ENCODE peak calls at places on chromosomes 13 and 19, in six cellular contexts. One of them, this sample, is unnamed.
A peak's percentile ranks its signal among the peaks of the same experiment; 100 is the strongest.

GRCh38 chr19:5470264-5470671 is 15.1 kb downstream of the ZNRF4 start:
- DNase-seq in IMR-90: no peak
- DNase-seq in C1 segment of cervical spinal cord: no peak
- DNase-seq in stimulated activated CD8-positive, alpha-beta memory T cell treated with anti-CD3 and anti-CD28 coated beads, Interleukin-15, amount 100 ng/mL, for 24 hours: no peak
- DNase-seq in NCI-H1436: no peak
- DNase-seq in kidney glomerular epithelial cell: no peak
- DNase-seq in this sample: no peak

GRCh38 chr19:7636691-7637373 is at the start of gene STXBP2:
- DNase-seq in IMR-90: no peak
- DNase-seq in C1 segment of cervical spinal cord: no peak
- DNase-seq in stimulated activated CD8-positive, alpha-beta memory T cell treated with anti-CD3 and anti-CD28 coated beads, Interleukin-15, amount 100 ng/mL, for 24 hours: peak; percentile 92
- DNase-seq in NCI-H1436: peak; percentile 79
- DNase-seq in kidney glomerular epithelial cell: peak; percentile 46
- DNase-seq in this sample: peak; percentile 15

GRCh38 chr19:14072535-14073231 is at the start of gene MISP3:
- DNase-seq in IMR-90: no peak
- DNase-seq in C1 segment of cervical spinal cord: no peak
- DNase-seq in stimulated activated CD8-positive, alpha-beta memory T cell treated with anti-CD3 and anti-CD28 coated beads, Interleukin-15, amount 100 ng/mL, for 24 hours: no peak
- DNase-seq in NCI-H1436: peak; percentile 27
- DNase-seq in kidney glomerular epithelial cell: no peak
- DNase-seq in this sample: no peak

GRCh38 chr13:48146122-48146521 is 51.2 kb upstream of the MED4 start:
- DNase-seq in IMR-90: no peak
- DNase-seq in C1 segment of cervical spinal cord: no peak
- DNase-seq in stimulated activated CD8-positive, alpha-beta memory T cell treated with anti-CD3 and anti-CD28 coated beads, Interleukin-15, amount 100 ng/mL, for 24 hours: no peak
- DNase-seq in NCI-H1436: no peak
- DNase-seq in kidney glomerular epithelial cell: no peak
- DNase-seq in this sample: no peak

GRCh38 chr19:5338661-5339469 is 1.7 kb downstream of the PTPRS start:
- DNase-seq in IMR-90: no peak
- DNase-seq in C1 segment of cervical spinal cord: no peak
- DNase-seq in stimulated activated CD8-positive, alpha-beta memory T cell treated with anti-CD3 and anti-CD28 coated beads, Interleukin-15, amount 100 ng/mL, for 24 hours: no peak
- DNase-seq in NCI-H1436: peak; percentile 65
- DNase-seq in kidney glomerular epithelial cell: no peak
- DNase-seq in this sample: no peak

GRCh38 chr19:51339313-51339686 is 2.6 kb downstream of the VSIG10L start:
- DNase-seq in IMR-90: no peak
- DNase-seq in C1 segment of cervical spinal cord: no peak
- DNase-seq in stimulated activated CD8-positive, alpha-beta memory T cell treated with anti-CD3 and anti-CD28 coated beads, Interleukin-15, amount 100 ng/mL, for 24 hours: no peak
- DNase-seq in NCI-H1436: peak; percentile 54
- DNase-seq in kidney glomerular epithelial cell: no peak
- DNase-seq in this sample: no peak

GRCh38 chr19:16380943-16381755 is 56.5 kb downstream of the KLF2 start:
- DNase-seq in IMR-90: no peak
- DNase-seq in C1 segment of cervical spinal cord: no peak
- DNase-seq in stimulated activated CD8-positive, alpha-beta memory T cell treated with anti-CD3 and anti-CD28 coated beads, Interleukin-15, amount 100 ng/mL, for 24 hours: no peak
- DNase-seq in NCI-H1436: no peak
- DNase-seq in kidney glomerular epithelial cell: no peak
- DNase-seq in this sample: no peak

GRCh38 chr19:51771369-51771768 is 10.4 kb downstream of the FPR2 start:
- DNase-seq in IMR-90: no peak
- DNase-seq in C1 segment of cervical spinal cord: no peak
- DNase-seq in stimulated activated CD8-positive, alpha-beta memory T cell treated with anti-CD3 and anti-CD28 coated beads, Interleukin-15, amount 100 ng/mL, for 24 hours: no peak
- DNase-seq in NCI-H1436: no peak
- DNase-seq in kidney glomerular epithelial cell: no peak
- DNase-seq in this sample: no peak

GRCh38 chr19:7779631-7780486 is 16.8 kb downstream of the CLEC4M start:
- DNase-seq in IMR-90: no peak
- DNase-seq in C1 segment of cervical spinal cord: no peak
- DNase-seq in stimulated activated CD8-positive, alpha-beta memory T cell treated with anti-CD3 and anti-CD28 coated beads, Interleukin-15, amount 100 ng/mL, for 24 hours: no peak
- DNase-seq in NCI-H1436: no peak
- DNase-seq in kidney glomerular epithelial cell: no peak
- DNase-seq in this sample: no peak

GRCh38 chr13:109704771-109705628 is 81.4 kb downstream of the IRS2 start:
- DNase-seq in IMR-90: no peak
- DNase-seq in C1 segment of cervical spinal cord: no peak
- DNase-seq in stimulated activated CD8-positive, alpha-beta memory T cell treated with anti-CD3 and anti-CD28 coated beads, Interleukin-15, amount 100 ng/mL, for 24 hours: no peak
- DNase-seq in NCI-H1436: no peak
- DNase-seq in kidney glomerular epithelial cell: no peak
- DNase-seq in this sample: no peak

GRCh38 chr19:1749373-1750342 is 3.6 kb upstream of the ONECUT3 start:
- DNase-seq in IMR-90: no peak
- DNase-seq in C1 segment of cervical spinal cord: no peak
- DNase-seq in stimulated activated CD8-positive, alpha-beta memory T cell treated with anti-CD3 and anti-CD28 coated beads, Interleukin-15, amount 100 ng/mL, for 24 hours: no peak
- DNase-seq in NCI-H1436: no peak
- DNase-seq in kidney glomerular epithelial cell: no peak
- DNase-seq in this sample: no peak

GRCh38 chr19:1942934-1943555 is 2.1 kb downstream of the CSNK1G2 start:
- DNase-seq in IMR-90: no peak
- DNase-seq in C1 segment of cervical spinal cord: no peak
- DNase-seq in stimulated activated CD8-positive, alpha-beta memory T cell treated with anti-CD3 and anti-CD28 coated beads, Interleukin-15, amount 100 ng/mL, for 24 hours: no peak
- DNase-seq in NCI-H1436: no peak
- DNase-seq in kidney glomerular epithelial cell: no peak
- DNase-seq in this sample: no peak

GRCh38 chr13:95624020-95624419 is 20.5 kb downstream of the DZIP1 start:
- DNase-seq in IMR-90: peak; percentile 64
- DNase-seq in C1 segment of cervical spinal cord: no peak
- DNase-seq in stimulated activated CD8-positive, alpha-beta memory T cell treated with anti-CD3 and anti-CD28 coated beads, Interleukin-15, amount 100 ng/mL, for 24 hours: no peak
- DNase-seq in NCI-H1436: peak; percentile 46
- DNase-seq in kidney glomerular epithelial cell: peak; percentile 45
- DNase-seq in this sample: no peak

GRCh38 chr19:57302727-57303401 is 17.4 kb upstream of the ZNF543 start:
- DNase-seq in IMR-90: no peak
- DNase-seq in C1 segment of cervical spinal cord: no peak
- DNase-seq in stimulated activated CD8-positive, alpha-beta memory T cell treated with anti-CD3 and anti-CD28 coated beads, Interleukin-15, amount 100 ng/mL, for 24 hours: no peak
- DNase-seq in NCI-H1436: no peak
- DNase-seq in kidney glomerular epithelial cell: no peak
- DNase-seq in this sample: no peak

GRCh38 chr19:16208847-16209246 is 11.1 kb downstream of the AP1M1 start:
- DNase-seq in IMR-90: no peak
- DNase-seq in C1 segment of cervical spinal cord: no peak
- DNase-seq in stimulated activated CD8-positive, alpha-beta memory T cell treated with anti-CD3 and anti-CD28 coated beads, Interleukin-15, amount 100 ng/mL, for 24 hours: no peak
- DNase-seq in NCI-H1436: no peak
- DNase-seq in kidney glomerular epithelial cell: no peak
- DNase-seq in this sample: no peak

GRCh38 chr13:110248449-110249143 is 58.4 kb downstream of the COL4A1 start:
- DNase-seq in IMR-90: no peak
- DNase-seq in C1 segment of cervical spinal cord: no peak
- DNase-seq in stimulated activated CD8-positive, alpha-beta memory T cell treated with anti-CD3 and anti-CD28 coated beads, Interleukin-15, amount 100 ng/mL, for 24 hours: no peak
- DNase-seq in NCI-H1436: no peak
- DNase-seq in kidney glomerular epithelial cell: no peak
- DNase-seq in this sample: no peak

GRCh38 chr13:113802761-113803160 is 43.7 kb downstream of the TMEM255B start:
- DNase-seq in IMR-90: no peak
- DNase-seq in C1 segment of cervical spinal cord: no peak
- DNase-seq in stimulated activated CD8-positive, alpha-beta memory T cell treated with anti-CD3 and anti-CD28 coated beads, Interleukin-15, amount 100 ng/mL, for 24 hours: no peak
- DNase-seq in NCI-H1436: no peak
- DNase-seq in kidney glomerular epithelial cell: no peak
- DNase-seq in this sample: no peak

GRCh38 chr19:34243876-34244578 is 10.3 kb upstream of the GARRE1 start:
- DNase-seq in IMR-90: no peak
- DNase-seq in C1 segment of cervical spinal cord: no peak
- DNase-seq in stimulated activated CD8-positive, alpha-beta memory T cell treated with anti-CD3 and anti-CD28 coated beads, Interleukin-15, amount 100 ng/mL, for 24 hours: no peak
- DNase-seq in NCI-H1436: no peak
- DNase-seq in kidney glomerular epithelial cell: no peak
- DNase-seq in this sample: no peak

GRCh38 chr13:19795956-19796355 is 13.2 kb upstream of the PSPC1 start:
- DNase-seq in IMR-90: no peak
- DNase-seq in C1 segment of cervical spinal cord: no peak
- DNase-seq in stimulated activated CD8-positive, alpha-beta memory T cell treated with anti-CD3 and anti-CD28 coated beads, Interleukin-15, amount 100 ng/mL, for 24 hours: no peak
- DNase-seq in NCI-H1436: no peak
- DNase-seq in kidney glomerular epithelial cell: no peak
- DNase-seq in this sample: no peak

GRCh38 chr19:17957887-17958286 is 9.0 kb upstream of the KCNN1 start:
- DNase-seq in IMR-90: no peak
- DNase-seq in C1 segment of cervical spinal cord: no peak
- DNase-seq in stimulated activated CD8-positive, alpha-beta memory T cell treated with anti-CD3 and anti-CD28 coated beads, Interleukin-15, amount 100 ng/mL, for 24 hours: no peak
- DNase-seq in NCI-H1436: no peak
- DNase-seq in kidney glomerular epithelial cell: no peak
- DNase-seq in this sample: no peak

GRCh38 chr19:38929929-38930775 is at the start of gene SARS2:
- DNase-seq in IMR-90: peak; percentile 92
- DNase-seq in C1 segment of cervical spinal cord: peak; percentile 88
- DNase-seq in stimulated activated CD8-positive, alpha-beta memory T cell treated with anti-CD3 and anti-CD28 coated beads, Interleukin-15, amount 100 ng/mL, for 24 hours: peak; percentile 88
- DNase-seq in NCI-H1436: peak; percentile 90
- DNase-seq in kidney glomerular epithelial cell: peak; percentile 93
- DNase-seq in this sample: peak; percentile 97

GRCh38 chr13:47708386-47708785 is 292.7 kb downstream of the SUCLA2 start:
- DNase-seq in IMR-90: peak; percentile 49
- DNase-seq in C1 segment of cervical spinal cord: no peak
- DNase-seq in stimulated activated CD8-positive, alpha-beta memory T cell treated with anti-CD3 and anti-CD28 coated beads, Interleukin-15, amount 100 ng/mL, for 24 hours: no peak
- DNase-seq in NCI-H1436: no peak
- DNase-seq in kidney glomerular epithelial cell: peak; percentile 19
- DNase-seq in this sample: no peak

GRCh38 chr13:93146584-93147292 is 79.9 kb upstream of the GPC6 start:
- DNase-seq in IMR-90: peak; percentile 90
- DNase-seq in C1 segment of cervical spinal cord: no peak
- DNase-seq in stimulated activated CD8-positive, alpha-beta memory T cell treated with anti-CD3 and anti-CD28 coated beads, Interleukin-15, amount 100 ng/mL, for 24 hours: no peak
- DNase-seq in NCI-H1436: no peak
- DNase-seq in kidney glomerular epithelial cell: peak; percentile 86
- DNase-seq in this sample: no peak

GRCh38 chr13:60012503-60012902 is 151.2 kb downstream of the DIAPH3 start:
- DNase-seq in IMR-90: no peak
- DNase-seq in C1 segment of cervical spinal cord: no peak
- DNase-seq in stimulated activated CD8-positive, alpha-beta memory T cell treated with anti-CD3 and anti-CD28 coated beads, Interleukin-15, amount 100 ng/mL, for 24 hours: no peak
- DNase-seq in NCI-H1436: no peak
- DNase-seq in kidney glomerular epithelial cell: no peak
- DNase-seq in this sample: no peak

This sample was measured in T1000.